ENCODE peak calls at places on chromosomes 1 and 21, in seven cellular contexts. One of them, this sample, is unnamed.

GRCh38 chr1:7717769-7718368 is 53.2 kb upstream of the VAMP3 start:
- DNase-seq in activated CD4-positive, alpha-beta T cell treated with anti-CD3 and anti-CD28 coated beads for 1 hour: no peak
- DNase-seq in CD4-positive, CD25-positive, alpha-beta regulatory T cell: no peak
- DNase-seq in naive thymus-derived CD4-positive, alpha-beta T cell: no peak
- DNase-seq in activated T-cell treated with anti-CD3 and anti-CD28 coated beads for 24 hours: no peak
- DNase-seq in effector memory CD8-positive, alpha-beta T cell: no peak
- DNase-seq in heart left ventricle: no peak
- DNase-seq in this sample: no peak

GRCh38 chr1:238653693-238654321 is 732.6 kb upstream of the CHRM3 start:
- DNase-seq in activated T-cell treated with anti-CD3 and anti-CD28 coated beads for 24 hours: no peak
- DNase-seq in activated CD4-positive, alpha-beta T cell treated with anti-CD3 and anti-CD28 coated beads for 1 hour: no peak
- DNase-seq in CD4-positive, CD25-positive, alpha-beta regulatory T cell: no peak
- DNase-seq in naive thymus-derived CD4-positive, alpha-beta T cell: no peak
- DNase-seq in heart left ventricle: no peak
- DNase-seq in effector memory CD8-positive, alpha-beta T cell: no peak
- DNase-seq in this sample: peak

GRCh38 chr1:56435434-56436337 is 143.7 kb downstream of the PLPP3 start:
- DNase-seq in CD4-positive, CD25-positive, alpha-beta regulatory T cell: no peak
- DNase-seq in activated T-cell treated with anti-CD3 and anti-CD28 coated beads for 24 hours: no peak
- DNase-seq in effector memory CD8-positive, alpha-beta T cell: no peak
- DNase-seq in heart left ventricle: no peak
- DNase-seq in naive thymus-derived CD4-positive, alpha-beta T cell: no peak
- DNase-seq in activated CD4-positive, alpha-beta T cell treated with anti-CD3 and anti-CD28 coated beads for 1 hour: no peak
- DNase-seq in this sample: no peak

GRCh38 chr21:35254006-35254751 is 205.1 kb upstream of the RUNX1 start:
- DNase-seq in heart left ventricle: no peak
- DNase-seq in CD4-positive, CD25-positive, alpha-beta regulatory T cell: no peak
- DNase-seq in naive thymus-derived CD4-positive, alpha-beta T cell: no peak
- DNase-seq in effector memory CD8-positive, alpha-beta T cell: no peak
- DNase-seq in activated T-cell treated with anti-CD3 and anti-CD28 coated beads for 24 hours: no peak
- DNase-seq in activated CD4-positive, alpha-beta T cell treated with anti-CD3 and anti-CD28 coated beads for 1 hour: no peak
- DNase-seq in this sample: peak

GRCh38 chr1:204255225-204255624 is 41.4 kb upstream of the GOLT1A start:
- DNase-seq in activated CD4-positive, alpha-beta T cell treated with anti-CD3 and anti-CD28 coated beads for 1 hour: no peak
- DNase-seq in CD4-positive, CD25-positive, alpha-beta regulatory T cell: no peak
- DNase-seq in heart left ventricle: no peak
- DNase-seq in naive thymus-derived CD4-positive, alpha-beta T cell: no peak
- DNase-seq in effector memory CD8-positive, alpha-beta T cell: no peak
- DNase-seq in activated T-cell treated with anti-CD3 and anti-CD28 coated beads for 24 hours: no peak
- DNase-seq in this sample: no peak

GRCh38 chr1:237568955-237569354 is 321.8 kb downstream of the ZP4 start:
- DNase-seq in effector memory CD8-positive, alpha-beta T cell: no peak
- DNase-seq in activated CD4-positive, alpha-beta T cell treated with anti-CD3 and anti-CD28 coated beads for 1 hour: no peak
- DNase-seq in heart left ventricle: no peak
- DNase-seq in CD4-positive, CD25-positive, alpha-beta regulatory T cell: no peak
- DNase-seq in naive thymus-derived CD4-positive, alpha-beta T cell: no peak
- DNase-seq in activated T-cell treated with anti-CD3 and anti-CD28 coated beads for 24 hours: no peak
- DNase-seq in this sample: no peak

GRCh38 chr1:11697188-11697892 is 5.8 kb downstream of the DRAXIN start:
- DNase-seq in CD4-positive, CD25-positive, alpha-beta regulatory T cell: no peak
- DNase-seq in activated CD4-positive, alpha-beta T cell treated with anti-CD3 and anti-CD28 coated beads for 1 hour: no peak
- DNase-seq in heart left ventricle: no peak
- DNase-seq in naive thymus-derived CD4-positive, alpha-beta T cell: no peak
- DNase-seq in activated T-cell treated with anti-CD3 and anti-CD28 coated beads for 24 hours: no peak
- DNase-seq in effector memory CD8-positive, alpha-beta T cell: no peak
- DNase-seq in this sample: no peak

GRCh38 chr21:24840287-24840686 is 767.0 kb downstream of the MRPL39 start:
- DNase-seq in effector memory CD8-positive, alpha-beta T cell: no peak
- DNase-seq in activated T-cell treated with anti-CD3 and anti-CD28 coated beads for 24 hours: no peak
- DNase-seq in heart left ventricle: no peak
- DNase-seq in CD4-positive, CD25-positive, alpha-beta regulatory T cell: no peak
- DNase-seq in naive thymus-derived CD4-positive, alpha-beta T cell: no peak
- DNase-seq in activated CD4-positive, alpha-beta T cell treated with anti-CD3 and anti-CD28 coated beads for 1 hour: no peak
- DNase-seq in this sample: no peak

GRCh38 chr1:9842781-9843575 is 19.2 kb upstream of the CLSTN1 start:
- DNase-seq in naive thymus-derived CD4-positive, alpha-beta T cell: no peak
- DNase-seq in CD4-positive, CD25-positive, alpha-beta regulatory T cell: no peak
- DNase-seq in effector memory CD8-positive, alpha-beta T cell: no peak
- DNase-seq in activated CD4-positive, alpha-beta T cell treated with anti-CD3 and anti-CD28 coated beads for 1 hour: no peak
- DNase-seq in heart left ventricle: no peak
- DNase-seq in activated T-cell treated with anti-CD3 and anti-CD28 coated beads for 24 hours: no peak
- DNase-seq in this sample: peak

This sample was measured in fibroblast of pulmonary artery.